ENCODE peak calls at places on chromosome 2, in six cellular contexts. One of them, this sample, is unnamed.

GRCh38 chr2:128323501-128323931 is 4.8 kb upstream of the HS6ST1 start:
- DNase-seq in activated naive CD8-positive, alpha-beta T cell treated with anti-CD3 and anti-CD28 coated beads, Interleukin-2, amount 50 U/mL, for 16 hours: no peak
- DNase-seq in cerebellar cortex: no peak
- DNase-seq in mucosa of descending colon: no peak
- DNase-seq in skeletal muscle cell: no peak
- DNase-seq in Right ventricle myocardium superior: no peak
- DNase-seq in this sample: no peak

GRCh38 chr2:86631846-86632485 is 8.3 kb upstream of the RNF103 start:
- DNase-seq in activated naive CD8-positive, alpha-beta T cell treated with anti-CD3 and anti-CD28 coated beads, Interleukin-2, amount 50 U/mL, for 16 hours: no peak
- DNase-seq in cerebellar cortex: peak; percentile 71
- DNase-seq in mucosa of descending colon: no peak
- DNase-seq in skeletal muscle cell: no peak
- DNase-seq in Right ventricle myocardium superior: no peak
- DNase-seq in this sample: no peak

GRCh38 chr2:189287982-189288494 is 108.5 kb upstream of the COL5A2 start:
- DNase-seq in activated naive CD8-positive, alpha-beta T cell treated with anti-CD3 and anti-CD28 coated beads, Interleukin-2, amount 50 U/mL, for 16 hours: no peak
- DNase-seq in cerebellar cortex: peak; percentile 37
- DNase-seq in mucosa of descending colon: no peak
- DNase-seq in skeletal muscle cell: peak; percentile 71
- DNase-seq in Right ventricle myocardium superior: no peak
- DNase-seq in this sample: peak; percentile 43

GRCh38 chr2:10620481-10620880 is 69.3 kb downstream of the NOL10 start:
- DNase-seq in activated naive CD8-positive, alpha-beta T cell treated with anti-CD3 and anti-CD28 coated beads, Interleukin-2, amount 50 U/mL, for 16 hours: no peak
- DNase-seq in cerebellar cortex: no peak
- DNase-seq in mucosa of descending colon: no peak
- DNase-seq in skeletal muscle cell: peak; percentile 54
- DNase-seq in Right ventricle myocardium superior: no peak
- DNase-seq in this sample: no peak

GRCh38 chr2:24104110-24104650 is 19.0 kb downstream of the PFN4 start:
- DNase-seq in activated naive CD8-positive, alpha-beta T cell treated with anti-CD3 and anti-CD28 coated beads, Interleukin-2, amount 50 U/mL, for 16 hours: no peak
- DNase-seq in cerebellar cortex: no peak
- DNase-seq in mucosa of descending colon: no peak
- DNase-seq in skeletal muscle cell: no peak
- DNase-seq in Right ventricle myocardium superior: no peak
- DNase-seq in this sample: no peak

GRCh38 chr2:71471276-71471675 is 17.9 kb downstream of the DYSF start:
- DNase-seq in activated naive CD8-positive, alpha-beta T cell treated with anti-CD3 and anti-CD28 coated beads, Interleukin-2, amount 50 U/mL, for 16 hours: no peak
- DNase-seq in cerebellar cortex: no peak
- DNase-seq in mucosa of descending colon: no peak
- DNase-seq in skeletal muscle cell: no peak
- DNase-seq in Right ventricle myocardium superior: no peak
- DNase-seq in this sample: no peak

GRCh38 chr2:26251893-26252292 is 7.2 kb downstream of the HADHB start:
- DNase-seq in activated naive CD8-positive, alpha-beta T cell treated with anti-CD3 and anti-CD28 coated beads, Interleukin-2, amount 50 U/mL, for 16 hours: no peak
- DNase-seq in cerebellar cortex: peak; percentile 99
- DNase-seq in mucosa of descending colon: no peak
- DNase-seq in skeletal muscle cell: no peak
- DNase-seq in Right ventricle myocardium superior: peak; percentile 76
- DNase-seq in this sample: no peak

GRCh38 chr2:193690572-193690971 is 1495.8 kb upstream of the TMEFF2 start:
- DNase-seq in activated naive CD8-positive, alpha-beta T cell treated with anti-CD3 and anti-CD28 coated beads, Interleukin-2, amount 50 U/mL, for 16 hours: no peak
- DNase-seq in cerebellar cortex: no peak
- DNase-seq in mucosa of descending colon: no peak
- DNase-seq in skeletal muscle cell: no peak
- DNase-seq in Right ventricle myocardium superior: no peak
- DNase-seq in this sample: no peak

GRCh38 chr2:182248362-182248761 is 178.5 kb downstream of the PDE1A start:
- DNase-seq in activated naive CD8-positive, alpha-beta T cell treated with anti-CD3 and anti-CD28 coated beads, Interleukin-2, amount 50 U/mL, for 16 hours: no peak
- DNase-seq in cerebellar cortex: no peak
- DNase-seq in mucosa of descending colon: no peak
- DNase-seq in skeletal muscle cell: no peak
- DNase-seq in Right ventricle myocardium superior: no peak
- DNase-seq in this sample: no peak

GRCh38 chr2:81412681-81413080 is 1108.1 kb upstream of the LRRTM1 start:
- DNase-seq in activated naive CD8-positive, alpha-beta T cell treated with anti-CD3 and anti-CD28 coated beads, Interleukin-2, amount 50 U/mL, for 16 hours: no peak
- DNase-seq in cerebellar cortex: no peak
- DNase-seq in mucosa of descending colon: no peak
- DNase-seq in skeletal muscle cell: no peak
- DNase-seq in Right ventricle myocardium superior: no peak
- DNase-seq in this sample: no peak

GRCh38 chr2:43792653-43793052 is 18.8 kb downstream of the DYNC2LI1 start:
- DNase-seq in activated naive CD8-positive, alpha-beta T cell treated with anti-CD3 and anti-CD28 coated beads, Interleukin-2, amount 50 U/mL, for 16 hours: no peak
- DNase-seq in cerebellar cortex: no peak
- DNase-seq in mucosa of descending colon: no peak
- DNase-seq in skeletal muscle cell: no peak
- DNase-seq in Right ventricle myocardium superior: no peak
- DNase-seq in this sample: no peak

GRCh38 chr2:237482485-237482884 is 4.6 kb upstream of the MLPH start:
- DNase-seq in activated naive CD8-positive, alpha-beta T cell treated with anti-CD3 and anti-CD28 coated beads, Interleukin-2, amount 50 U/mL, for 16 hours: no peak
- DNase-seq in cerebellar cortex: no peak
- DNase-seq in mucosa of descending colon: peak; percentile 90
- DNase-seq in skeletal muscle cell: no peak
- DNase-seq in Right ventricle myocardium superior: peak; percentile 88
- DNase-seq in this sample: peak; percentile 98

GRCh38 chr2:109722026-109722425 is 72.1 kb upstream of the RGPD5 start:
- DNase-seq in activated naive CD8-positive, alpha-beta T cell treated with anti-CD3 and anti-CD28 coated beads, Interleukin-2, amount 50 U/mL, for 16 hours: no peak
- DNase-seq in cerebellar cortex: no peak
- DNase-seq in mucosa of descending colon: no peak
- DNase-seq in skeletal muscle cell: no peak
- DNase-seq in Right ventricle myocardium superior: peak; percentile 69
- DNase-seq in this sample: no peak